ENCODE peak calls at places on chromosomes 5 and 9, in five cellular contexts. I is smooth muscle cell of the brain vasculature, G is RCC 7860, Y is bronchial epithelial cell, N is activated gamma-delta T cell treated with Interleukin-2 at 50 U/mL for 16 hours. X is an unnamed sample.

GRCh38 chr9:116700279-116700678 is 13.2 kb downstream of the TRIM32 start:
- DNase-seq in I (no peak), G (no peak), Y (no peak), N (no peak), X (no peak)

GRCh38 chr5:120817044-120817985 is 353.2 kb downstream of the PRR16 start:
- DNase-seq in I (no peak), G (no peak), Y (peak; percentile 21), N (no peak), X (no peak)

GRCh38 chr5:41735213-41735612 is 135.0 kb downstream of the OXCT1 start:
- DNase-seq in I (no peak), G (no peak), Y (no peak), N (no peak), X (no peak)

GRCh38 chr5:112366987-112367386 is 52.1 kb downstream of the EPB41L4A start:
- DNase-seq in I (no peak), G (no peak), Y (peak; percentile 39), N (no peak), X (peak; percentile 32)

GRCh38 chr5:132138260-132138659 is 64.7 kb downstream of the CSF2 start:
- DNase-seq in I (no peak), G (no peak), Y (peak; percentile 70), N (no peak), X (no peak)

GRCh38 chr9:74875656-74876055 is 12.1 kb downstream of the TRPM6 start:
- DNase-seq in I (no peak), G (no peak), Y (no peak), N (no peak), X (no peak)

GRCh38 chr9:136546697-136547481 is 1.0 kb upstream of the NOTCH1 start:
- DNase-seq in I (no peak), G (peak; percentile 45), Y (peak; percentile 38), N (peak; percentile 27), X (peak; percentile 78)

GRCh38 chr9:84121991-84122523 is 141.5 kb downstream of the RMI1 start:
- DNase-seq in I (peak; percentile 53), G (no peak), Y (no peak), N (no peak), X (no peak)

GRCh38 chr9:1909322-1909721 is 105.8 kb upstream of the SMARCA2 start:
- DNase-seq in I (no peak), G (no peak), Y (no peak), N (no peak), X (no peak)

GRCh38 chr5:178068293-178068692 is 45.0 kb upstream of the N4BP3 start:
- DNase-seq in I (no peak), G (no peak), Y (no peak), N (no peak), X (no peak)

GRCh38 chr5:60447488-60447920 is 252.5 kb downstream of the DEPDC1B start:
- DNase-seq in I (no peak), G (no peak), Y (no peak), N (no peak), X (no peak)

GRCh38 chr9:5643005-5643624 is 14.2 kb downstream of the RIC1 start:
- DNase-seq in I (no peak), G (no peak), Y (no peak), N (no peak), X (no peak)

GRCh38 chr5:14190194-14191164 is 47.3 kb downstream of the TRIO start:
- DNase-seq in I (no peak), G (peak; percentile 100), Y (peak; percentile 99), N (no peak), X (peak; percentile 98)

GRCh38 chr5:81825237-81825636 is 74.3 kb upstream of the SSBP2 start:
- DNase-seq in I (peak; percentile 72), G (no peak), Y (peak; percentile 62), N (no peak), X (no peak)

GRCh38 chr5:150309101-150309897 is 6.6 kb upstream of the ARSI start:
- DNase-seq in I (no peak), G (no peak), Y (no peak), N (no peak), X (no peak)

GRCh38 chr9:121698627-121699270 is 47.3 kb downstream of the DAB2IP start:
- DNase-seq in I (no peak), G (no peak), Y (no peak), N (peak; percentile 16), X (no peak)

GRCh38 chr9:125747053-125747764 is at the start of gene PBX3:
- DNase-seq in I (no peak), G (peak; percentile 57), Y (no peak), N (peak; percentile 35), X (peak; percentile 71)

GRCh38 chr9:120642129-120642528 is 62.2 kb upstream of the CDK5RAP2 start:
- DNase-seq in I (no peak), G (no peak), Y (peak; percentile 14), N (no peak), X (no peak)

GRCh38 chr5:2496126-2496525 is 255.4 kb downstream of the IRX2 start:
- DNase-seq in I (no peak), G (no peak), Y (no peak), N (no peak), X (no peak)

GRCh38 chr9:133125706-133126696 is 5.0 kb upstream of the RALGDS start:
- DNase-seq in I (peak; percentile 55), G (no peak), Y (no peak), N (no peak), X (no peak)

GRCh38 chr5:64872044-64872443 is 103.3 kb downstream of the CWC27 start:
- DNase-seq in I (no peak), G (no peak), Y (peak; percentile 60), N (no peak), X (peak; percentile 34)

GRCh38 chr5:68149189-68149588 is 66.4 kb upstream of the PIK3R1 start:
- DNase-seq in I (no peak), G (no peak), Y (no peak), N (no peak), X (no peak)

GRCh38 chr9:87276851-87277251 is 220.8 kb upstream of the DAPK1 start:
- DNase-seq in I (peak; percentile 67), G (no peak), Y (no peak), N (no peak), X (no peak)

GRCh38 chr9:87269777-87270176 is 227.9 kb upstream of the DAPK1 start:
- DNase-seq in I (no peak), G (no peak), Y (no peak), N (no peak), X (no peak)

GRCh38 chr9:134204991-134205578 is 40.7 kb upstream of the RNU6ATAC start:
- DNase-seq in I (peak; percentile 76), G (no peak), Y (no peak), N (no peak), X (no peak)

GRCh38 chr5:169296456-169297220 is 4.3 kb downstream of the SLIT3 start:
- DNase-seq in I (no peak), G (peak; percentile 58), Y (no peak), N (no peak), X (no peak)

GRCh38 chr5:137220523-137220927 is 278.6 kb downstream of the SPOCK1 start:
- DNase-seq in I (no peak), G (peak; percentile 92), Y (peak; percentile 98), N (no peak), X (peak; percentile 90)

GRCh38 chr9:19087601-19088000 is 15.1 kb downstream of the HAUS6 start:
- DNase-seq in I (no peak), G (peak; percentile 67), Y (peak; percentile 65), N (no peak), X (no peak)

GRCh38 chr5:65913519-65913918 is 12.9 kb upstream of the ERBIN start:
- DNase-seq in I (peak; percentile 35), G (no peak), Y (no peak), N (no peak), X (no peak)

GRCh38 chr9:34380034-34380510 is 3.4 kb upstream of the MYORG start:
- DNase-seq in I (no peak), G (no peak), Y (no peak), N (no peak), X (no peak)

GRCh38 chr5:81838307-81838906 is 87.5 kb upstream of the SSBP2 start:
- DNase-seq in I (no peak), G (no peak), Y (peak; percentile 51), N (no peak), X (peak; percentile 37)

GRCh38 chr9:114026335-114026734 is 51.8 kb downstream of the AMBP start:
- DNase-seq in I (no peak), G (no peak), Y (no peak), N (no peak), X (no peak)

GRCh38 chr9:114012126-114012525 is 66.0 kb downstream of the AMBP start:
- DNase-seq in I (no peak), G (no peak), Y (no peak), N (no peak), X (no peak)